ENCODE peak calls at places on chromosomes 11 and 22, in six cellular contexts. One of them, this sample, is unnamed.

GRCh38 chr11:121544956-121545355 is 92.2 kb upstream of the SORL1-AS1 start:
- DNase-seq in AG09309: no peak
- DNase-seq in left ventricle myocardium inferior: no peak
- DNase-seq in brain microvascular endothelial cell: no peak
- DNase-seq in bronchial epithelial cell: no peak
- DNase-seq in heart left ventricle: no peak
- DNase-seq in this sample: no peak

GRCh38 chr22:39236321-39237275 is 8.2 kb downstream of the PDGFB start:
- DNase-seq in bronchial epithelial cell: no peak
- DNase-seq in heart left ventricle: peak
- DNase-seq in AG09309: no peak
- DNase-seq in left ventricle myocardium inferior: peak
- DNase-seq in brain microvascular endothelial cell: peak
- DNase-seq in this sample: no peak

GRCh38 chr11:70104419-70104818 is 26.3 kb downstream of the ANO1 start:
- DNase-seq in bronchial epithelial cell: no peak
- DNase-seq in left ventricle myocardium inferior: no peak
- DNase-seq in AG09309: no peak
- DNase-seq in heart left ventricle: no peak
- DNase-seq in brain microvascular endothelial cell: no peak
- DNase-seq in this sample: no peak

GRCh38 chr22:41697126-41697775 is 2.1 kb upstream of the MEI1 start:
- DNase-seq in bronchial epithelial cell: peak
- DNase-seq in heart left ventricle: peak
- DNase-seq in AG09309: peak
- DNase-seq in brain microvascular endothelial cell: peak
- DNase-seq in left ventricle myocardium inferior: peak
- DNase-seq in this sample: peak

GRCh38 chr11:96096360-96096759 is 172.5 kb upstream of the MTMR2 start:
- DNase-seq in brain microvascular endothelial cell: no peak
- DNase-seq in heart left ventricle: no peak
- DNase-seq in AG09309: no peak
- DNase-seq in left ventricle myocardium inferior: no peak
- DNase-seq in bronchial epithelial cell: no peak
- DNase-seq in this sample: no peak

GRCh38 chr11:64870176-64870892 is 8.1 kb downstream of the EHD1 start:
- DNase-seq in brain microvascular endothelial cell: peak
- DNase-seq in left ventricle myocardium inferior: no peak
- DNase-seq in AG09309: no peak
- DNase-seq in bronchial epithelial cell: peak
- DNase-seq in heart left ventricle: peak
- DNase-seq in this sample: no peak

GRCh38 chr22:44455963-44456358 is 42.1 kb downstream of the RTL6 start:
- DNase-seq in heart left ventricle: no peak
- DNase-seq in brain microvascular endothelial cell: no peak
- DNase-seq in left ventricle myocardium inferior: no peak
- DNase-seq in bronchial epithelial cell: no peak
- DNase-seq in AG09309: no peak
- DNase-seq in this sample: no peak

GRCh38 chr11:76153609-76153949 is 52.7 kb downstream of the WNT11 start:
- DNase-seq in AG09309: peak
- DNase-seq in heart left ventricle: peak
- DNase-seq in bronchial epithelial cell: peak
- DNase-seq in brain microvascular endothelial cell: peak
- DNase-seq in left ventricle myocardium inferior: no peak
- DNase-seq in this sample: peak

GRCh38 chr11:85299247-85299646 is 327.9 kb downstream of the DLG2 start:
- DNase-seq in heart left ventricle: no peak
- DNase-seq in bronchial epithelial cell: no peak
- DNase-seq in AG09309: no peak
- DNase-seq in brain microvascular endothelial cell: no peak
- DNase-seq in left ventricle myocardium inferior: no peak
- DNase-seq in this sample: no peak

GRCh38 chr11:73342633-73343032 is 33.6 kb upstream of the RELT start:
- DNase-seq in heart left ventricle: no peak
- DNase-seq in bronchial epithelial cell: no peak
- DNase-seq in brain microvascular endothelial cell: no peak
- DNase-seq in left ventricle myocardium inferior: no peak
- DNase-seq in AG09309: no peak
- DNase-seq in this sample: no peak

GRCh38 chr11:124070906-124071621 is 29.9 kb upstream of the OR10G7 start:
- DNase-seq in bronchial epithelial cell: peak
- DNase-seq in left ventricle myocardium inferior: peak
- DNase-seq in brain microvascular endothelial cell: peak
- DNase-seq in heart left ventricle: no peak
- DNase-seq in AG09309: peak
- DNase-seq in this sample: peak

GRCh38 chr22:30424471-30425326 is 869 bp upstream of the MTFP1 start:
- DNase-seq in AG09309: no peak
- DNase-seq in bronchial epithelial cell: peak
- DNase-seq in left ventricle myocardium inferior: no peak
- DNase-seq in heart left ventricle: no peak
- DNase-seq in brain microvascular endothelial cell: peak
- DNase-seq in this sample: no peak

GRCh38 chr11:6321356-6321755 is 1.1 kb upstream of the CAVIN3 start:
- DNase-seq in bronchial epithelial cell: no peak
- DNase-seq in brain microvascular endothelial cell: no peak
- DNase-seq in heart left ventricle: no peak
- DNase-seq in AG09309: no peak
- DNase-seq in left ventricle myocardium inferior: peak
- DNase-seq in this sample: no peak

GRCh38 chr11:108790501-108791299 is 125.8 kb downstream of the DDX10 start:
- DNase-seq in left ventricle myocardium inferior: no peak
- DNase-seq in brain microvascular endothelial cell: no peak
- DNase-seq in AG09309: no peak
- DNase-seq in bronchial epithelial cell: no peak
- DNase-seq in heart left ventricle: no peak
- DNase-seq in this sample: no peak

GRCh38 chr11:6746086-6746618 is 25.6 kb downstream of the OR2AG2 start:
- DNase-seq in brain microvascular endothelial cell: no peak
- DNase-seq in left ventricle myocardium inferior: no peak
- DNase-seq in bronchial epithelial cell: no peak
- DNase-seq in AG09309: no peak
- DNase-seq in heart left ventricle: no peak
- DNase-seq in this sample: no peak

GRCh38 chr11:67344264-67344663 is 9.1 kb downstream of the POLD4 start:
- DNase-seq in heart left ventricle: no peak
- DNase-seq in brain microvascular endothelial cell: no peak
- DNase-seq in left ventricle myocardium inferior: no peak
- DNase-seq in bronchial epithelial cell: no peak
- DNase-seq in AG09309: no peak
- DNase-seq in this sample: no peak

GRCh38 chr11:19102521-19102900 is 14.5 kb upstream of the ZDHHC13 start:
- DNase-seq in bronchial epithelial cell: no peak
- DNase-seq in brain microvascular endothelial cell: no peak
- DNase-seq in heart left ventricle: no peak
- DNase-seq in AG09309: no peak
- DNase-seq in left ventricle myocardium inferior: no peak
- DNase-seq in this sample: no peak

GRCh38 chr11:2933376-2934056 is 4.3 kb upstream of the PHLDA2 start:
- DNase-seq in heart left ventricle: peak
- DNase-seq in left ventricle myocardium inferior: peak
- DNase-seq in brain microvascular endothelial cell: no peak
- DNase-seq in AG09309: peak
- DNase-seq in bronchial epithelial cell: peak
- DNase-seq in this sample: no peak

GRCh38 chr22:38316340-38317236 is 645 bp downstream of the CSNK1E start:
- DNase-seq in AG09309: no peak
- DNase-seq in left ventricle myocardium inferior: peak
- DNase-seq in heart left ventricle: peak
- DNase-seq in brain microvascular endothelial cell: no peak
- DNase-seq in bronchial epithelial cell: no peak
- DNase-seq in this sample: no peak

GRCh38 chr11:128767518-128767917 is 73.6 kb downstream of the FLI1 start:
- DNase-seq in bronchial epithelial cell: no peak
- DNase-seq in left ventricle myocardium inferior: no peak
- DNase-seq in AG09309: no peak
- DNase-seq in heart left ventricle: no peak
- DNase-seq in brain microvascular endothelial cell: peak
- DNase-seq in this sample: no peak

GRCh38 chr11:128290106-128290840 is 297.1 kb downstream of the ETS1 start:
- DNase-seq in left ventricle myocardium inferior: peak
- DNase-seq in heart left ventricle: peak
- DNase-seq in AG09309: peak
- DNase-seq in bronchial epithelial cell: peak
- DNase-seq in brain microvascular endothelial cell: peak
- DNase-seq in this sample: peak

GRCh38 chr11:84130646-84131427 is 844.7 kb upstream of the CCDC90B start:
- DNase-seq in bronchial epithelial cell: peak
- DNase-seq in brain microvascular endothelial cell: no peak
- DNase-seq in left ventricle myocardium inferior: no peak
- DNase-seq in heart left ventricle: no peak
- DNase-seq in AG09309: no peak
- DNase-seq in this sample: no peak

GRCh38 chr11:117691206-117691490 is 105.9 kb downstream of the DSCAML1 start:
- DNase-seq in left ventricle myocardium inferior: no peak
- DNase-seq in brain microvascular endothelial cell: no peak
- DNase-seq in heart left ventricle: peak
- DNase-seq in AG09309: no peak
- DNase-seq in bronchial epithelial cell: no peak
- DNase-seq in this sample: no peak

GRCh38 chr22:45678961-45679912 is 7.6 kb downstream of the ATXN10 start:
- DNase-seq in bronchial epithelial cell: peak
- DNase-seq in left ventricle myocardium inferior: no peak
- DNase-seq in brain microvascular endothelial cell: peak
- DNase-seq in AG09309: peak
- DNase-seq in heart left ventricle: no peak
- DNase-seq in this sample: no peak

GRCh38 chr11:86576946-86577624 is 95.3 kb downstream of the ME3 start:
- DNase-seq in AG09309: no peak
- DNase-seq in bronchial epithelial cell: no peak
- DNase-seq in brain microvascular endothelial cell: no peak
- DNase-seq in left ventricle myocardium inferior: no peak
- DNase-seq in heart left ventricle: no peak
- DNase-seq in this sample: no peak

GRCh38 chr11:65962136-65962564 is 616 bp downstream of the SART1 start:
- DNase-seq in bronchial epithelial cell: no peak
- DNase-seq in brain microvascular endothelial cell: no peak
- DNase-seq in left ventricle myocardium inferior: no peak
- DNase-seq in AG09309: no peak
- DNase-seq in heart left ventricle: no peak
- DNase-seq in this sample: no peak

GRCh38 chr11:78835646-78836045 is 261.0 kb upstream of the NARS2 start:
- DNase-seq in brain microvascular endothelial cell: no peak
- DNase-seq in bronchial epithelial cell: no peak
- DNase-seq in AG09309: no peak
- DNase-seq in heart left ventricle: no peak
- DNase-seq in left ventricle myocardium inferior: no peak
- DNase-seq in this sample: no peak

GRCh38 chr11:42179211-42179610 is 719.8 kb upstream of the LRRC4C start:
- DNase-seq in brain microvascular endothelial cell: no peak
- DNase-seq in left ventricle myocardium inferior: no peak
- DNase-seq in heart left ventricle: no peak
- DNase-seq in AG09309: no peak
- DNase-seq in bronchial epithelial cell: no peak
- DNase-seq in this sample: no peak

GRCh38 chr11:125062931-125063428 is at the start of gene SLC37A2:
- DNase-seq in bronchial epithelial cell: peak
- DNase-seq in heart left ventricle: peak
- DNase-seq in left ventricle myocardium inferior: peak
- DNase-seq in AG09309: no peak
- DNase-seq in brain microvascular endothelial cell: peak
- DNase-seq in this sample: no peak

GRCh38 chr11:63667993-63668392 is 3.2 kb downstream of the ATL3 start:
- DNase-seq in AG09309: peak
- DNase-seq in brain microvascular endothelial cell: peak
- DNase-seq in left ventricle myocardium inferior: no peak
- DNase-seq in bronchial epithelial cell: peak
- DNase-seq in heart left ventricle: no peak
- DNase-seq in this sample: peak

GRCh38 chr11:108664730-108665525 is at the start of gene DDX10:
- DNase-seq in heart left ventricle: peak
- DNase-seq in left ventricle myocardium inferior: peak
- DNase-seq in bronchial epithelial cell: peak
- DNase-seq in AG09309: peak
- DNase-seq in brain microvascular endothelial cell: peak
- DNase-seq in this sample: peak

GRCh38 chr11:76102772-76103171 is 103.5 kb downstream of the WNT11 start:
- DNase-seq in AG09309: no peak
- DNase-seq in left ventricle myocardium inferior: peak
- DNase-seq in brain microvascular endothelial cell: peak
- DNase-seq in bronchial epithelial cell: no peak
- DNase-seq in heart left ventricle: peak
- DNase-seq in this sample: no peak

GRCh38 chr11:5004429-5005274 is 10.0 kb downstream of the OR51L1 start:
- DNase-seq in AG09309: no peak
- DNase-seq in bronchial epithelial cell: peak
- DNase-seq in heart left ventricle: peak
- DNase-seq in brain microvascular endothelial cell: peak
- DNase-seq in left ventricle myocardium inferior: peak
- DNase-seq in this sample: peak

GRCh38 chr11:762421-763072 is 14.7 kb downstream of the GATD1 start:
- DNase-seq in bronchial epithelial cell: peak
- DNase-seq in heart left ventricle: no peak
- DNase-seq in brain microvascular endothelial cell: peak
- DNase-seq in left ventricle myocardium inferior: no peak
- DNase-seq in AG09309: peak
- DNase-seq in this sample: no peak

GRCh38 chr11:114366331-114367243 is 33.7 kb downstream of the C11orf71 start:
- DNase-seq in heart left ventricle: no peak
- DNase-seq in left ventricle myocardium inferior: no peak
- DNase-seq in brain microvascular endothelial cell: peak
- DNase-seq in AG09309: peak
- DNase-seq in bronchial epithelial cell: peak
- DNase-seq in this sample: peak

GRCh38 chr11:13876423-13876822 is 86.1 kb upstream of the SPON1 start:
- DNase-seq in bronchial epithelial cell: no peak
- DNase-seq in AG09309: no peak
- DNase-seq in brain microvascular endothelial cell: no peak
- DNase-seq in left ventricle myocardium inferior: no peak
- DNase-seq in heart left ventricle: no peak
- DNase-seq in this sample: no peak
- H3K4me3 ChIP-seq in bronchial epithelial cell: no peak
- H3K4me3 ChIP-seq in AG09309: no peak
- H3K4me3 ChIP-seq in brain microvascular endothelial cell: no peak
- H3K4me3 ChIP-seq in left ventricle myocardium inferior: no peak
- H3K4me3 ChIP-seq in heart left ventricle: no peak
- H3K4me3 ChIP-seq in this sample: no peak

GRCh38 chr11:100445231-100445735 is 241.8 kb upstream of the ARHGAP42 start:
- DNase-seq in bronchial epithelial cell: peak
- DNase-seq in brain microvascular endothelial cell: peak
- DNase-seq in left ventricle myocardium inferior: no peak
- DNase-seq in heart left ventricle: peak
- DNase-seq in AG09309: no peak
- DNase-seq in this sample: no peak
- TF ChIP-seq CTCF in bronchial epithelial cell: no peak
- TF ChIP-seq CTCF in brain microvascular endothelial cell: no peak
- TF ChIP-seq CTCF in left ventricle myocardium inferior: peak
- TF ChIP-seq CTCF in heart left ventricle: peak
- TF ChIP-seq CTCF in AG09309: no peak
- TF ChIP-seq CTCF in this sample: no peak

GRCh38 chr11:44727373-44728084 is 767 bp downstream of the TSPAN18 start:
- DNase-seq in bronchial epithelial cell: peak
- DNase-seq in AG09309: no peak
- DNase-seq in heart left ventricle: peak
- DNase-seq in left ventricle myocardium inferior: peak
- DNase-seq in brain microvascular endothelial cell: peak
- DNase-seq in this sample: no peak
- H3K4me3 ChIP-seq in bronchial epithelial cell: peak
- H3K4me3 ChIP-seq in AG09309: peak
- H3K4me3 ChIP-seq in heart left ventricle: peak
- H3K4me3 ChIP-seq in left ventricle myocardium inferior: peak
- H3K4me3 ChIP-seq in brain microvascular endothelial cell: no peak
- H3K4me3 ChIP-seq in this sample: peak

GRCh38 chr11:16818284-16818683 is 79.8 kb downstream of the C11orf58 start:
- DNase-seq in left ventricle myocardium inferior: no peak
- DNase-seq in AG09309: no peak
- DNase-seq in bronchial epithelial cell: peak
- DNase-seq in brain microvascular endothelial cell: peak
- DNase-seq in heart left ventricle: no peak
- DNase-seq in this sample: no peak
- TF ChIP-seq CTCF in left ventricle myocardium inferior: no peak
- TF ChIP-seq CTCF in AG09309: no peak
- TF ChIP-seq CTCF in bronchial epithelial cell: no peak
- TF ChIP-seq CTCF in brain microvascular endothelial cell: peak
- TF ChIP-seq CTCF in heart left ventricle: no peak
- TF ChIP-seq CTCF in this sample: no peak